ENCODE peak calls at places on chromosome 2, in five cellular contexts. One of them, this sample, is unnamed.

GRCh38 chr2:213766465-213766891 is 482.2 kb downstream of the SPAG16 start:
- DNase-seq in astrocyte: no peak
- DNase-seq in mesendoderm: peak
- DNase-seq in HCT116: no peak
- DNase-seq in choroid plexus epithelial cell: no peak
- DNase-seq in this sample: no peak

GRCh38 chr2:217466104-217466503 is 536.7 kb downstream of the TNS1 start:
- DNase-seq in astrocyte: no peak
- DNase-seq in HCT116: no peak
- DNase-seq in choroid plexus epithelial cell: no peak
- DNase-seq in mesendoderm: peak
- DNase-seq in this sample: no peak

GRCh38 chr2:60212174-60212945 is 341.1 kb downstream of the BCL11A start:
- DNase-seq in choroid plexus epithelial cell: no peak
- DNase-seq in astrocyte: no peak
- DNase-seq in mesendoderm: no peak
- DNase-seq in HCT116: no peak
- DNase-seq in this sample: no peak

GRCh38 chr2:60552096-60552850 is 1.2 kb downstream of the BCL11A start:
- DNase-seq in choroid plexus epithelial cell: peak
- DNase-seq in mesendoderm: peak
- DNase-seq in HCT116: no peak
- DNase-seq in astrocyte: no peak
- DNase-seq in this sample: peak

GRCh38 chr2:25557179-25558036 is 116.0 kb downstream of the DTNB start:
- DNase-seq in astrocyte: no peak
- DNase-seq in HCT116: no peak
- DNase-seq in mesendoderm: no peak
- DNase-seq in choroid plexus epithelial cell: no peak
- DNase-seq in this sample: no peak

GRCh38 chr2:116980354-116980753 is 834.1 kb upstream of the DDX18 start:
- DNase-seq in astrocyte: no peak
- DNase-seq in choroid plexus epithelial cell: no peak
- DNase-seq in HCT116: no peak
- DNase-seq in mesendoderm: peak
- DNase-seq in this sample: no peak

GRCh38 chr2:134181219-134181618 is 72.7 kb upstream of the MGAT5 start:
- DNase-seq in mesendoderm: no peak
- DNase-seq in astrocyte: no peak
- DNase-seq in HCT116: no peak
- DNase-seq in choroid plexus epithelial cell: no peak
- DNase-seq in this sample: no peak

GRCh38 chr2:49490710-49491109 is 336.4 kb upstream of the FSHR start:
- DNase-seq in mesendoderm: peak
- DNase-seq in astrocyte: no peak
- DNase-seq in HCT116: no peak
- DNase-seq in choroid plexus epithelial cell: no peak
- DNase-seq in this sample: peak

GRCh38 chr2:64467463-64467843 is 13.5 kb downstream of the LGALSL start:
- DNase-seq in choroid plexus epithelial cell: no peak
- DNase-seq in astrocyte: no peak
- DNase-seq in mesendoderm: no peak
- DNase-seq in HCT116: no peak
- DNase-seq in this sample: no peak

GRCh38 chr2:47784349-47784851 is 1.5 kb downstream of the MSH6 start:
- DNase-seq in mesendoderm: peak
- DNase-seq in choroid plexus epithelial cell: no peak
- DNase-seq in astrocyte: peak
- DNase-seq in HCT116: no peak
- DNase-seq in this sample: no peak

GRCh38 chr2:124708661-124709060 is 683.6 kb downstream of the CNTNAP5 start:
- DNase-seq in mesendoderm: no peak
- DNase-seq in astrocyte: no peak
- DNase-seq in choroid plexus epithelial cell: no peak
- DNase-seq in HCT116: no peak
- DNase-seq in this sample: no peak

GRCh38 chr2:7392076-7392787 is 475.0 kb downstream of the RNF144A start:
- DNase-seq in astrocyte: no peak
- DNase-seq in mesendoderm: peak
- DNase-seq in choroid plexus epithelial cell: peak
- DNase-seq in HCT116: no peak
- DNase-seq in this sample: no peak

GRCh38 chr2:2763998-2764355 is 432.9 kb upstream of the MYT1L start:
- DNase-seq in mesendoderm: no peak
- DNase-seq in astrocyte: no peak
- DNase-seq in choroid plexus epithelial cell: no peak
- DNase-seq in HCT116: no peak
- DNase-seq in this sample: no peak

GRCh38 chr2:177604291-177605065 is 211.9 kb downstream of the AGPS start:
- DNase-seq in astrocyte: peak
- DNase-seq in mesendoderm: peak
- DNase-seq in HCT116: peak
- DNase-seq in choroid plexus epithelial cell: peak
- DNase-seq in this sample: no peak

GRCh38 chr2:71604709-71605085 is 151.3 kb downstream of the DYSF start:
- DNase-seq in choroid plexus epithelial cell: no peak
- DNase-seq in mesendoderm: no peak
- DNase-seq in HCT116: no peak
- DNase-seq in astrocyte: no peak
- DNase-seq in this sample: peak

GRCh38 chr2:240588006-240588655 is 1.6 kb downstream of the CAPN10 start:
- DNase-seq in mesendoderm: no peak
- DNase-seq in astrocyte: no peak
- DNase-seq in HCT116: no peak
- DNase-seq in choroid plexus epithelial cell: no peak
- DNase-seq in this sample: peak

GRCh38 chr2:52976132-52976949 is 791.3 kb upstream of the CHAC2 start:
- DNase-seq in HCT116: peak
- DNase-seq in astrocyte: peak
- DNase-seq in choroid plexus epithelial cell: peak
- DNase-seq in mesendoderm: peak
- DNase-seq in this sample: peak

GRCh38 chr2:102806250-102806837 is 44.5 kb downstream of the TMEM182 start:
- DNase-seq in HCT116: peak
- DNase-seq in choroid plexus epithelial cell: peak
- DNase-seq in astrocyte: peak
- DNase-seq in mesendoderm: peak
- DNase-seq in this sample: peak

GRCh38 chr2:163735692-163736432 is at the start of gene FIGN:
- DNase-seq in astrocyte: peak
- DNase-seq in choroid plexus epithelial cell: peak
- DNase-seq in mesendoderm: peak
- DNase-seq in HCT116: no peak
- DNase-seq in this sample: peak

GRCh38 chr2:172128484-172128883 is 25.8 kb upstream of the DLX2 start:
- DNase-seq in HCT116: no peak
- DNase-seq in choroid plexus epithelial cell: no peak
- DNase-seq in mesendoderm: no peak
- DNase-seq in astrocyte: no peak
- DNase-seq in this sample: no peak

GRCh38 chr2:134372611-134373131 is 118.8 kb downstream of the MGAT5 start:
- DNase-seq in choroid plexus epithelial cell: peak
- DNase-seq in HCT116: no peak
- DNase-seq in astrocyte: peak
- DNase-seq in mesendoderm: no peak
- DNase-seq in this sample: no peak

GRCh38 chr2:118643286-118643685 is 204.2 kb downstream of the EN1 start:
- DNase-seq in choroid plexus epithelial cell: no peak
- DNase-seq in HCT116: no peak
- DNase-seq in mesendoderm: no peak
- DNase-seq in astrocyte: peak
- DNase-seq in this sample: no peak

GRCh38 chr2:120972286-120972685 is 236.6 kb downstream of the GLI2 start:
- DNase-seq in choroid plexus epithelial cell: no peak
- DNase-seq in HCT116: no peak
- DNase-seq in astrocyte: no peak
- DNase-seq in mesendoderm: no peak
- DNase-seq in this sample: no peak

GRCh38 chr2:221075203-221075602 is 496.9 kb downstream of the EPHA4 start:
- DNase-seq in HCT116: no peak
- DNase-seq in choroid plexus epithelial cell: peak
- DNase-seq in astrocyte: peak
- DNase-seq in mesendoderm: no peak
- DNase-seq in this sample: no peak

GRCh38 chr2:122183890-122184289 is 428.4 kb downstream of the TSN start:
- DNase-seq in HCT116: no peak
- DNase-seq in astrocyte: no peak
- DNase-seq in mesendoderm: no peak
- DNase-seq in choroid plexus epithelial cell: no peak
- DNase-seq in this sample: no peak

GRCh38 chr2:223487447-223487846 is 114.7 kb downstream of the SCG2 start:
- DNase-seq in mesendoderm: no peak
- DNase-seq in astrocyte: peak
- DNase-seq in choroid plexus epithelial cell: no peak
- DNase-seq in HCT116: no peak
- DNase-seq in this sample: no peak

GRCh38 chr2:79114797-79115494 is 5.3 kb upstream of the REG1A start:
- DNase-seq in HCT116: no peak
- DNase-seq in astrocyte: no peak
- DNase-seq in mesendoderm: no peak
- DNase-seq in choroid plexus epithelial cell: no peak
- DNase-seq in this sample: peak

GRCh38 chr2:85409719-85410583 is at the start of gene CAPG:
- DNase-seq in astrocyte: no peak
- DNase-seq in HCT116: no peak
- DNase-seq in choroid plexus epithelial cell: no peak
- DNase-seq in mesendoderm: peak
- DNase-seq in this sample: no peak

GRCh38 chr2:85413592-85414421 is 3.6 kb upstream of the CAPG start:
- DNase-seq in HCT116: no peak
- DNase-seq in mesendoderm: peak
- DNase-seq in astrocyte: peak
- DNase-seq in choroid plexus epithelial cell: peak
- DNase-seq in this sample: peak

GRCh38 chr2:85414761-85415498 is 3.6 kb upstream of the SH2D6 start:
- DNase-seq in astrocyte: no peak
- DNase-seq in mesendoderm: no peak
- DNase-seq in HCT116: no peak
- DNase-seq in choroid plexus epithelial cell: no peak
- DNase-seq in this sample: no peak

GRCh38 chr2:85411405-85411748 is 1.2 kb upstream of the CAPG start:
- DNase-seq in mesendoderm: no peak
- DNase-seq in HCT116: no peak
- DNase-seq in choroid plexus epithelial cell: no peak
- DNase-seq in astrocyte: no peak
- DNase-seq in this sample: no peak

GRCh38 chr2:85410584-85411404 is 628 bp upstream of the CAPG start:
- DNase-seq in HCT116: no peak
- DNase-seq in mesendoderm: no peak
- DNase-seq in choroid plexus epithelial cell: no peak
- DNase-seq in astrocyte: no peak
- DNase-seq in this sample: no peak
- H3K4me3 ChIP-seq in HCT116: peak
- H3K4me3 ChIP-seq in mesendoderm: no peak
- H3K4me3 ChIP-seq in choroid plexus epithelial cell: no peak
- H3K4me3 ChIP-seq in astrocyte: no peak
- H3K4me3 ChIP-seq in this sample: no peak

DNA sequence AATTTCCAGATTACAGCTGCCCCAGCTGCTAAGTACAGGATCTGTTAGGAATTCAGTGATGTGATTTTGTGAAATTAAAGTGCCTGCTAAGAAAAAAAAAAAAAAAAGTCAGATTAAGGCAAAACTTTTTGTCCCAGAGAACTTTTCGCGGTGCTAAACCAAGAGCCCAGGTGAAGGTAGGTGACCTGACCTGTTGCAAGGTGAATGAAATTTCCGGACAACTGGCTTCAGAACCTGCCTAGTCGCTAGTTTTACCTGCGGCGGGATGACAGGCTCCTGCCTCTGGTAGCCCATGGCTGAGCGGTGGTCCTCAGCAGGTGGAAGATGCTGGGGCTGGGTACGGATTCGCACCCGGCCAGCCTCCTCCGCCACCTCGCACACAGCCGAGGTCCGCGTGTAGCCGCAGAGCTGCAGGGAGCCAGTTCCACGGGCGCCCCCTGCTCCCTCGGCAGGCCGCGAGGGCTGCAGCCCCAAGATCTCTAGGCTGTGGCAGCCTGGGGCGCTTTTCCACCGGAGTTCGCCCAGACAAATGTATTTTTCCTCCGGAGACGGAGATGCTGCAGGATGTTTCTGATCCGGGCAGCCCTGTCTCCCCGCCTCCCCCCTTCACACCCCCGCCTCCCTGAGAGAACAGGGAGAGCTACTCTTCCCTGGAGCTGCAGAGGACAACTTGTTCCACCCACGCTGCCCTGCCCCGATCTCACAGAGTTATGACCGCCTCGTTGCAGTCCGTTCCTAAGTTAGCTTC is at the start of gene SLC38A11:
- DNase-seq in astrocyte: no peak
- DNase-seq in HCT116: no peak
- DNase-seq in mesendoderm: no peak
- DNase-seq in choroid plexus epithelial cell: peak
- DNase-seq in this sample: peak
- H3K4me3 ChIP-seq in astrocyte: peak
- H3K4me3 ChIP-seq in HCT116: no peak
- H3K4me3 ChIP-seq in mesendoderm: no peak
- H3K4me3 ChIP-seq in choroid plexus epithelial cell: peak
- H3K4me3 ChIP-seq in this sample: no peak

DNA sequence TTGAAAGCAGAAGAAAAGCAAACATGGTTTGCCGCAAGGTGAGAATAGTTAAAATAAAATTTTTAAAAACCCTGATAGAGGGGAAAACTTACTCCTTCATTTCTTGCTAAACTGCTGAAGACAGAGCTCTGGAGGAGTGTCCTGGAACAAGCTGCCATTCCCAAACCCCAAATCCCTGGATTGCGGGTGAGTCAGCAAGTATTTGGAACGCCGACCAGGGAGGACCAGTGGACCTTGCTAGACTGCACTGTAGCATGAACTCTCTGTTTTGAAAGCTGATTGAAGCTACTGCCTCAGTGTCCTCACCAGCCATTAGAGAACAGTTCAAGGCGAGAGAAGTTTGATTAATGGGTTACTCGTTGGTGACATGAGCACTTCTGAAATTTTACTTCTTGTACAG is 99.4 kb upstream of the RASGRP3 start:
- DNase-seq in mesendoderm: no peak
- DNase-seq in choroid plexus epithelial cell: no peak
- DNase-seq in astrocyte: peak
- DNase-seq in HCT116: no peak
- DNase-seq in this sample: no peak
- H3K4me3 ChIP-seq in mesendoderm: no peak
- H3K4me3 ChIP-seq in choroid plexus epithelial cell: no peak
- H3K4me3 ChIP-seq in astrocyte: no peak
- H3K4me3 ChIP-seq in HCT116: no peak
- H3K4me3 ChIP-seq in this sample: no peak

DNA sequence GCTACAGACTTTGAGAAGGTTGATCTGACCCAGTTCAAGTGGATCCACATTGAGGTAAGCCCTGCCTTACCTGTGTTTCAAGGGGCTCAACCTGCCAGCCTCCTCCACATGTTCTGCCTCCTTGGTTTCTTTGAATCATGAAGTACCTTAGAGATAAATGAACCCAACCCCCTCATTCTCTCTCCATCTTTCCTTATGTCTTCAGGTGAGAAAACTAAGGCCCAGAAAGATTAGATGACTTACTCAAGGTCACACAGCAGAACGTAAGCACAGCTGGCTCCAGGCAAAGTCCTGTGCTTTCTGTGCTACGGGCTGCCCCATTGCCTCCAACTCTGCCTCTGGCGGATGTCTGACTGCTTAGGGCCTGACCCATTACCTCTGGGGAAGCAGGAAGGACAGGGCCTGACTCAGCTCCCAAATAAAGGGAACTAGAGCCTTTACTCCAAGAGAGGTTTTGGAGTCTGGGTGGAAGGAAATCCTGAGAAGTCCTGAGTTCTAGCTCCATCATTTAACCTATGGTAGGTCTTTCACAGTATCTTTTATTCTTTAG is 10.3 kb downstream of the KHK start:
- DNase-seq in astrocyte: no peak
- DNase-seq in HCT116: no peak
- DNase-seq in mesendoderm: no peak
- DNase-seq in choroid plexus epithelial cell: no peak
- DNase-seq in this sample: no peak
- H3K4me3 ChIP-seq in astrocyte: no peak
- H3K4me3 ChIP-seq in HCT116: no peak
- H3K4me3 ChIP-seq in mesendoderm: no peak
- H3K4me3 ChIP-seq in choroid plexus epithelial cell: no peak
- H3K4me3 ChIP-seq in this sample: no peak